ENCODE peak calls at places on chromosomes 3 and 15, in eight cellular contexts. U is AG09309, Z is lung microvascular endothelial cell, O is mammary epithelial cell, E is COR-L47, C is NCI-H1694, G is PC-9, T is H1. R is an unnamed sample.
A peak's percentile ranks its signal among the peaks of the same experiment; 100 is the strongest.

GRCh38 chr3:59856921-59857320 is 807.1 kb upstream of the CFAP20DC start:
- DNase-seq in G (no peak), T (no peak), U (no peak), Z (no peak), C (no peak), O (no peak), E (no peak), R (no peak)

GRCh38 chr3:177764377-177764912 is 567.2 kb upstream of the TBL1XR1 start:
- DNase-seq in O (no peak), C (no peak), T (no peak), U (no peak), G (no peak), E (no peak), Z (peak; percentile 86), R (no peak)

GRCh38 chr3:167733961-167734497 is 663 bp downstream of the PDCD10 start:
- DNase-seq in T (no peak), C (no peak), E (no peak), O (no peak), Z (peak; percentile 25), U (no peak), G (no peak), R (peak; percentile 39)

GRCh38 chr3:171000281-171000680 is 26.2 kb downstream of the SLC2A2 start:
- DNase-seq in G (no peak), O (peak; percentile 14), T (no peak), E (no peak), U (no peak), C (no peak), Z (no peak), R (no peak)

GRCh38 chr3:87135412-87135811 is 91.7 kb upstream of the CHMP2B start:
- DNase-seq in G (no peak), T (no peak), U (no peak), O (no peak), Z (no peak), E (no peak), C (no peak), R (no peak)

GRCh38 chr3:43330981-43331380 is 44.6 kb downstream of the SNRK start:
- DNase-seq in O (no peak), Z (no peak), U (no peak), G (no peak), C (no peak), E (no peak), T (no peak), R (no peak)

GRCh38 chr3:86989611-86990010 is 1.3 kb downstream of the VGLL3 start:
- DNase-seq in U (no peak), O (no peak), C (no peak), T (no peak), E (no peak), Z (no peak), G (no peak), R (no peak)

GRCh38 chr15:46996331-46996730 is 721.0 kb upstream of the SEMA6D start:
- DNase-seq in O (no peak), C (no peak), E (no peak), T (no peak), G (no peak), Z (no peak), U (no peak), R (no peak)

GRCh38 chr3:53075743-53076140 is 29.9 kb upstream of the SFMBT1 start:
- DNase-seq in O (no peak), T (no peak), U (no peak), Z (no peak), E (no peak), G (no peak), C (no peak), R (no peak)

GRCh38 chr3:62203152-62203551 is 170.2 kb downstream of the FEZF2 start:
- DNase-seq in Z (no peak), E (no peak), C (no peak), O (no peak), U (no peak), G (no peak), T (no peak), R (no peak)

GRCh38 chr15:84917452-84917851 is 33.0 kb downstream of the SLC28A1 start:
- DNase-seq in E (no peak), Z (no peak), G (no peak), U (no peak), O (no peak), T (no peak), C (no peak), R (no peak)

GRCh38 chr3:133362539-133362938 is 37.3 kb upstream of the BFSP2 start:
- DNase-seq in T (no peak), O (no peak), E (peak; percentile 53), U (no peak), C (no peak), G (no peak), Z (no peak), R (no peak)

GRCh38 chr3:111509308-111509707 is 32.7 kb upstream of the CD96 start:
- DNase-seq in T (no peak), E (no peak), C (no peak), G (no peak), U (no peak), O (peak; percentile 84), Z (no peak), R (peak; percentile 85)

GRCh38 chr3:155217591-155217990 is 75.9 kb downstream of the STRIT1 start:
- DNase-seq in O (peak; percentile 83), Z (no peak), C (no peak), G (no peak), U (peak; percentile 50), E (no peak), T (no peak), R (peak; percentile 55)

GRCh38 chr3:127069814-127070440 is 87.0 kb downstream of the PLXNA1 start:
- DNase-seq in U (no peak), T (no peak), Z (no peak), E (no peak), C (no peak), O (peak; percentile 35), G (no peak), R (no peak)

GRCh38 chr3:40417845-40418543 is 31.0 kb downstream of the ENTPD3 start:
- DNase-seq in Z (no peak), T (no peak), U (no peak), C (no peak), O (peak; percentile 92), G (no peak), E (no peak), R (peak; percentile 11)

GRCh38 chr3:125461896-125462295 is 58.1 kb downstream of the SNX4 start:
- DNase-seq in Z (no peak), U (no peak), E (no peak), C (no peak), G (no peak), T (no peak), O (peak; percentile 20), R (no peak)

GRCh38 chr3:196208942-196209695 is 2.1 kb downstream of the ZDHHC19 start:
- DNase-seq in Z (no peak), U (no peak), C (no peak), T (no peak), O (no peak), G (no peak), E (no peak), R (no peak)

GRCh38 chr3:138389841-138390581 is 41.6 kb downstream of the MRAS start:
- DNase-seq in C (no peak), E (no peak), T (no peak), G (peak; percentile 59), U (peak; percentile 90), O (peak; percentile 96), Z (no peak), R (peak; percentile 92)

GRCh38 chr3:168336276-168336675 is 240.6 kb upstream of the GOLIM4 start:
- DNase-seq in O (no peak), U (no peak), G (no peak), Z (no peak), E (no peak), T (no peak), C (no peak), R (no peak)

GRCh38 chr3:180274536-180274935 is 237.8 kb upstream of the PEX5L start:
- DNase-seq in O (no peak), E (no peak), U (no peak), T (no peak), G (no peak), C (no peak), Z (no peak), R (no peak)

GRCh38 chr3:58466899-58467563 is 24.9 kb upstream of the KCTD6 start:
- DNase-seq in C (no peak), O (no peak), U (no peak), T (no peak), E (no peak), Z (no peak), G (no peak), R (no peak)

GRCh38 chr15:88704791-88705768 is 66.3 kb downstream of the ISG20 start:
- DNase-seq in E (no peak), O (no peak), T (peak; percentile 67), G (no peak), C (no peak), U (no peak), Z (peak; percentile 16), R (no peak)